ENCODE peak calls at places on chromosomes 2 and 18, in seven cellular contexts. V is sigmoid colon; J is stimulated activated CD4-positive, alpha-beta T cell treated with anti-CD3 and anti-CD28 coated beads, TNF-alpha, amount 100 ng/mL, for 1 hour; O is activated naive CD4-positive, alpha-beta T cell; L is omental fat pad; T is colonic mucosa; C is RWPE1. A is an unnamed sample.

GRCh38 chr2:182672471-182673165 is 43.4 kb upstream of the DNAJC10 start:
- DNase-seq in T (no peak), O (no peak), C (peak; percentile 22), J (no peak), V (no peak), L (no peak), A (no peak)

GRCh38 chr2:36352024-36352398 is 3.6 kb upstream of the CRIM1 start:
- DNase-seq in O (no peak), T (no peak), L (no peak), V (no peak), C (no peak), J (no peak), A (no peak)

GRCh38 chr18:34330308-34330707 is 105.6 kb upstream of the NOL4 start:
- DNase-seq in T (peak; percentile 22), O (no peak), J (no peak), L (no peak), V (no peak), C (no peak), A (no peak)

GRCh38 chr18:8629602-8630001 is 20.4 kb downstream of the RAB12 start:
- DNase-seq in O (no peak), L (no peak), T (no peak), V (no peak), C (no peak), J (no peak), A (no peak)

GRCh38 chr2:38279201-38279600 is 97.9 kb downstream of the ATL2 start:
- DNase-seq in J (no peak), O (no peak), V (no peak), L (no peak), T (no peak), C (no peak), A (no peak)

GRCh38 chr18:7467708-7468466 is 99.2 kb upstream of the PTPRM start:
- DNase-seq in J (no peak), L (no peak), T (no peak), V (no peak), O (no peak), C (peak; percentile 21), A (no peak)

GRCh38 chr18:7298149-7298548 is 67.3 kb downstream of the LRRC30 start:
- DNase-seq in V (no peak), C (no peak), L (no peak), J (no peak), T (no peak), O (no peak), A (no peak)

GRCh38 chr2:239149501-239149900 is 251.3 kb downstream of the HDAC4 start:
- DNase-seq in O (no peak), T (no peak), L (no peak), J (no peak), C (no peak), V (peak; percentile 48), A (no peak)

GRCh38 chr2:170716851-170717598 is 1.9 kb downstream of the SP5 start:
- DNase-seq in T (peak; percentile 41), C (peak; percentile 48), V (peak; percentile 81), J (peak; percentile 18), O (no peak), L (no peak), A (no peak)

GRCh38 chr18:40926679-40927078 is 1028.4 kb upstream of the PIK3C3 start:
- DNase-seq in C (no peak), V (no peak), J (no peak), O (no peak), T (no peak), L (no peak), A (no peak)

GRCh38 chr2:204967199-204967995 is 422.1 kb downstream of the PARD3B start:
- DNase-seq in L (no peak), T (no peak), J (peak; percentile 0), V (no peak), C (no peak), O (no peak), A (no peak)

GRCh38 chr18:3248670-3249359 is 1.2 kb downstream of the MYL12A start:
- DNase-seq in O (no peak), C (peak; percentile 39), J (no peak), V (no peak), L (no peak), T (peak; percentile 72), A (peak; percentile 31)

GRCh38 chr18:9260388-9261380 is 73.9 kb upstream of the TWSG1 start:
- DNase-seq in C (no peak), L (no peak), O (no peak), J (no peak), V (no peak), T (no peak), A (no peak)

GRCh38 chr2:216221806-216222205 is 112.7 kb downstream of the XRCC5 start:
- DNase-seq in T (no peak), V (no peak), O (no peak), J (no peak), L (no peak), C (no peak), A (no peak)

GRCh38 chr2:70703900-70704549 is 64.0 kb downstream of the ADD2 start:
- DNase-seq in C (no peak), L (no peak), V (peak; percentile 45), O (no peak), J (no peak), T (no peak), A (no peak)

GRCh38 chr2:83478037-83478436 is 981.0 kb downstream of the SUCLG1 start:
- DNase-seq in L (no peak), T (no peak), O (no peak), J (no peak), C (no peak), V (no peak), A (no peak)

GRCh38 chr2:8159966-8160603 is 521.8 kb upstream of the ID2 start:
- DNase-seq in T (no peak), J (no peak), C (no peak), O (no peak), V (no peak), L (no peak), A (no peak)

GRCh38 chr2:25274868-25275574 is 66.7 kb downstream of the DNMT3A start:
- DNase-seq in O (no peak), V (peak; percentile 79), T (peak; percentile 37), L (no peak), C (no peak), J (no peak), A (no peak)

GRCh38 chr2:51335072-51336058 is 303.4 kb upstream of the NRXN1 start:
- DNase-seq in V (no peak), J (no peak), O (no peak), L (no peak), T (no peak), C (no peak), A (no peak)

GRCh38 chr2:23788100-23788499 is 138.8 kb downstream of the ATAD2B start:
- DNase-seq in C (no peak), O (no peak), T (no peak), L (no peak), V (no peak), J (no peak), A (no peak)

GRCh38 chr2:112317303-112318158 is 42.1 kb downstream of the ZC3H6 start:
- DNase-seq in L (no peak), C (no peak), T (no peak), V (no peak), O (no peak), J (no peak), A (no peak)

GRCh38 chr18:71665131-71665530 is 879.0 kb downstream of the CBLN2 start:
- DNase-seq in O (no peak), C (no peak), J (no peak), V (no peak), T (no peak), L (no peak), A (no peak)

GRCh38 chr2:46337208-46337994 is 40.2 kb downstream of the EPAS1 start:
- DNase-seq in O (no peak), V (no peak), L (no peak), J (no peak), C (no peak), T (no peak), A (no peak)

GRCh38 chr2:42937171-42937875 is 144.9 kb upstream of the HAAO start:
- DNase-seq in V (no peak), C (peak; percentile 43), O (no peak), J (no peak), T (no peak), L (no peak), A (no peak)

A was measured in SIG-M5.